ENCODE peak calls at places on chromosomes 16 and 17, in seven cellular contexts. Z is IMR-90, W is A549, V is transverse colon, H is HCT116, F is Peyer's patch, Y is esophagus muscularis mucosa. O is an unnamed sample. For H3K4me1, the result is how much of the 10 kb centered on the place peaks cover.

GRCh38 chr17:51456942-51457341 is 196.6 kb downstream of the UTP18 start:
- DNase-seq in Z (no peak), W (no peak), V (no peak), H (no peak), F (no peak), Y (no peak), O (no peak)

GRCh38 chr16:22770866-22771265 is 43.1 kb upstream of the HS3ST2 start:
- DNase-seq in Z (no peak), W (no peak), V (no peak), H (no peak), F (no peak), Y (no peak), O (no peak)

GRCh38 chr17:63760771-63761539 is 12.4 kb downstream of the CCDC47 start:
- DNase-seq in Z (peak), W (no peak), V (no peak), H (no peak), F (no peak), Y (no peak), O (no peak)

GRCh38 chr17:50501906-50502642 is 6.2 kb upstream of the MYCBPAP start:
- DNase-seq in Z (no peak), W (no peak), V (no peak), H (no peak), F (no peak), Y (no peak), O (no peak)

GRCh38 chr16:85612801-85613608 is at the start of gene GSE1:
- DNase-seq in Z (peak), W (peak), V (peak), H (peak), F (peak), Y (peak), O (no peak)

GRCh38 chr17:5843366-5844026 is 226.7 kb upstream of the WSCD1 start:
- DNase-seq in Z (no peak), W (no peak), V (no peak), H (no peak), F (peak), Y (peak), O (no peak)

GRCh38 chr17:50297407-50297865 is 23.2 kb downstream of the TMEM92 start:
- DNase-seq in Z (peak), W (peak), V (peak), H (peak), F (peak), Y (no peak), O (no peak)

GRCh38 chr17:61459434-61459809 is 7.2 kb downstream of the TBX4 start:
- DNase-seq in Z (no peak), W (no peak), V (no peak), H (no peak), F (no peak), Y (no peak), O (no peak)

GRCh38 chr16:1708768-1709180 is 2.8 kb downstream of the MAPK8IP3 start:
- DNase-seq in Z (peak), W (no peak), V (no peak), H (no peak), F (no peak), Y (no peak), O (no peak)

GRCh38 chr17:61048398-61049106 is 351.1 kb upstream of the TBX2 start:
- DNase-seq in Z (no peak), W (no peak), V (no peak), H (no peak), F (no peak), Y (no peak), O (no peak)

GRCh38 chr16:72705806-72706205 is 342.1 kb downstream of the ZFHX3 start:
- DNase-seq in Z (no peak), W (no peak), V (no peak), H (no peak), F (no peak), Y (no peak), O (no peak)

GRCh38 chr16:52497067-52497816 is 49.7 kb downstream of the TOX3 start:
- DNase-seq in Z (no peak), W (no peak), V (no peak), H (no peak), F (no peak), Y (no peak), O (no peak)

GRCh38 chr17:56908061-56908542 is 5.7 kb downstream of the TRIM25 start:
- DNase-seq in Z (no peak), W (no peak), V (peak), H (no peak), F (peak), Y (peak), O (no peak)

DNA sequence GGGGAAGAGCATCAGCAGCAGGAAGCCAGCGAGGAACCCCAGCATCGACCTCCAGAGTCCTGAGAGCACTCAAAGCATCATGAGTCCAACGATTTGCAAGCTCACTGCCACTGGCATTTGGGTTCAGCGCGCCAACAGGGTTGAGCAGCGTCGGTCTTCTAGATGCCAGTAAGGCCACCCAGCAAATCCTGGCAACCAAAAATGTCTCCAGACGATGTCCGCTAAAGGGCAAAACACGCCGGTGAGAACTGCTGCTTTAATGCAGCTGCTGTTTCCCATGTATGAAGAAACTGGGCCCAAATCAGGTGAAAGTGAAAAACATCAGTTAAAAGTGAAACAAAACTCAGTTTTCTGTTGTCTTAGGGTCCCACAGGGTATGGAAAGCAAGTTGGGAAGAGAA is 70.2 kb downstream of the ANKRD11 start:
- DNase-seq in Z (no peak), W (no peak), V (no peak), H (no peak), F (no peak), Y (no peak), O (no peak)
- TF ChIP-seq POLR2A in Z (no peak), W (no peak), V (no peak), H (no peak), F (no peak), Y (no peak), O (no peak)

GRCh38 chr16:56933266-56933619 is 1.3 kb downstream of the HERPUD1 start:
- DNase-seq in Z (no peak), W (no peak), V (no peak), H (no peak), F (no peak), Y (no peak), O (no peak)

GRCh38 chr16:56931253-56931768 is 631 bp upstream of the HERPUD1 start:
- DNase-seq in Z (no peak), W (no peak), V (peak), H (no peak), F (peak), Y (no peak), O (peak)

GRCh38 chr16:56931769-56932587 is at the start of gene HERPUD1:
- DNase-seq in Z (peak), W (peak), V (peak), H (peak), F (peak), Y (peak), O (peak)

GRCh38 chr16:56933828-56934598 is 2.1 kb downstream of the HERPUD1 start:
- DNase-seq in Z (no peak), W (no peak), V (no peak), H (no peak), F (no peak), Y (no peak), O (no peak)

GRCh38 chr16:56932588-56933265 is 785 bp downstream of the HERPUD1 start:
- DNase-seq in Z (peak), W (peak), V (peak), H (peak), F (peak), Y (peak), O (no peak)
- H3K4me1 ChIP-seq in Z (under half), W (under half), V (under half), H (under half), F (under half), Y (under half), O (half or more)

GRCh38 chr17:77212833-77213777 is 72.3 kb downstream of the SEC14L1 start:
- DNase-seq in Z (no peak), W (no peak), V (no peak), H (no peak), F (no peak), Y (no peak), O (no peak)

GRCh38 chr17:77215281-77215680 is 74.5 kb downstream of the SEC14L1 start:
- DNase-seq in Z (no peak), W (no peak), V (no peak), H (no peak), F (no peak), Y (no peak), O (no peak)

GRCh38 chr17:77213778-77214132 is 73.0 kb downstream of the SEC14L1 start:
- DNase-seq in Z (no peak), W (no peak), V (no peak), H (no peak), F (no peak), Y (no peak), O (no peak)

GRCh38 chr17:77214743-77215142 is 74.0 kb downstream of the SEC14L1 start:
- DNase-seq in Z (peak), W (peak), V (peak), H (peak), F (no peak), Y (no peak), O (no peak)

DNA sequence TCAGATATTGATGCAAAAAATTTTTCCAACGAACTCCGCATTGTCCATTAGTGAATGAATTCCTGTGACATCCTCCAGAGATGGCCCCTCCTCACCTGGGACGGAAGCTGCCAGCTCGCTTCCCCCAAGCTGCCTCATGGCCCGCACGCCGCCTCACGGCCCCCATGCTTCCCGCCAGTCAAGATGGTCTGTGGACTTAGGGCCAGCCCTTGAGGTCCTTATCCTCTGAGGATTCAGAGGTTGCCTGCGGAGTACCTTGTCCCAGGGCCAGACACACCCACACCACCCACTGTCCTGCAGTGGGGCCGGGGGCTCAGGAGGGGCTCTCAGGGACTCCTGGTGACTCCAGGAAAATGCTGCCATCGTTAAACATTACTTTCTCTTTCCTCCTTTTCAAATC is 73.6 kb downstream of the SEC14L1 start:
- DNase-seq in Z (no peak), W (no peak), V (no peak), H (no peak), F (no peak), Y (no peak), O (no peak)
- TF ChIP-seq POLR2A in Z (no peak), W (no peak), V (no peak), H (no peak), F (no peak), Y (no peak), O (no peak)

GRCh38 chr16:86927699-86928098 is 349.4 kb downstream of the FOXL1 start:
- DNase-seq in Z (no peak), W (no peak), V (no peak), H (no peak), F (no peak), Y (no peak), O (no peak)

GRCh38 chr16:86926695-86927094 is 348.3 kb downstream of the FOXL1 start:
- DNase-seq in Z (no peak), W (no peak), V (no peak), H (no peak), F (no peak), Y (no peak), O (no peak)

GRCh38 chr16:86924537-86924936 is 346.2 kb downstream of the FOXL1 start:
- DNase-seq in Z (peak), W (no peak), V (no peak), H (no peak), F (no peak), Y (no peak), O (no peak)

GRCh38 chr16:86925067-86925791 is 346.9 kb downstream of the FOXL1 start:
- DNase-seq in Z (peak), W (no peak), V (no peak), H (no peak), F (no peak), Y (no peak), O (no peak)

GRCh38 chr16:86926146-86926545 is 347.8 kb downstream of the FOXL1 start:
- DNase-seq in Z (no peak), W (no peak), V (no peak), H (no peak), F (no peak), Y (no peak), O (no peak)
- H3K4me1 ChIP-seq in Z (under half), W (under half), V (under half), H (under half), F (under half), Y (under half), O (under half)

GRCh38 chr17:81700353-81701287 is 2.5 kb upstream of the MRPL12 start:
- DNase-seq in Z (no peak), W (no peak), V (no peak), H (no peak), F (no peak), Y (no peak), O (no peak)
- TF ChIP-seq POLR2A in Z (no peak), W (no peak), V (no peak), H (no peak), F (no peak), Y (no peak), O (no peak)

DNA sequence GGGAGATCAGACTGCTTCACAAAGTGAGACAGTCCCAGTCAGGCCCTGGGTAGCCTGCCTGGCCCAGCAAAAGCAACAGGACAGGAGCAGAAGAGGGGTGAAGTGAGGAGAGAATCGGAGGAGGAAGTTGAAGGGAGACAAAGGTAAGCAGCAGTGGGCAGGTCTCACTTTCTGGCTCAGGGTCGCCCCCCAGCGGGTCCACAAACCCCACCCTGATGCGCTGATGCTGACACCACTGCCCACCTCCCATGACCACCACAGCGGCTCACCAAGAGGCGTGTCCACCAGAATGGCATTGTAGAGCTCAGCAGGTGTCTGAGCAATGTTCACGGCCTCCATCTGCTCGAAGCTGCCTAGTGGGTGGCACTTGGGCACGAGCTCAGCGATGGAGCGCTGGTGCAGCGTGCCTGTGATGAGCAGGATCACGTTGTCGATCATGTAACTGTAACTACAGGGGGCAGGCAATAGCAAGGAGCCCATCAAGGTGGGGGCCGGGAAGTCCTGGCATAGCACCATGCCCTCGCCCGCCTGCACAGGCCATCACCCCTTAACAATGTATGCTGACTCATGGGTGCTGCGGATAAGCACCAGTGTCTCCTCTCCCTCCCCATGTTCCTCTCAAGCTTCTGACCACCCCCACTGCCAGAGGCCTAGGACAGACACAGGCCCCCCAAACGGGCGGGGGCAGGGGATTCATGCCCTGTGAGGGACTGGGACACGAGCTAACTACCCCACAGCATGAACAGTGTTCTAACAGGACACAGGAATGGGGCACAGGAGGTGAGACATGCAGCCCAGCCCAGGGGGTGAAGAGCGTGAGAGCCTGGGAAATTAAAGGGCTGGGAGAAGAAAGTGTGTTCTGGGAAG is 13.6 kb downstream of the HSD11B2 start:
- DNase-seq in Z (no peak), W (no peak), V (no peak), H (no peak), F (no peak), Y (no peak), O (no peak)
- H3K4me1 ChIP-seq in Z (under half), W (under half), V (half or more), H (under half), F (under half), Y (half or more), O (half or more)

DNA sequence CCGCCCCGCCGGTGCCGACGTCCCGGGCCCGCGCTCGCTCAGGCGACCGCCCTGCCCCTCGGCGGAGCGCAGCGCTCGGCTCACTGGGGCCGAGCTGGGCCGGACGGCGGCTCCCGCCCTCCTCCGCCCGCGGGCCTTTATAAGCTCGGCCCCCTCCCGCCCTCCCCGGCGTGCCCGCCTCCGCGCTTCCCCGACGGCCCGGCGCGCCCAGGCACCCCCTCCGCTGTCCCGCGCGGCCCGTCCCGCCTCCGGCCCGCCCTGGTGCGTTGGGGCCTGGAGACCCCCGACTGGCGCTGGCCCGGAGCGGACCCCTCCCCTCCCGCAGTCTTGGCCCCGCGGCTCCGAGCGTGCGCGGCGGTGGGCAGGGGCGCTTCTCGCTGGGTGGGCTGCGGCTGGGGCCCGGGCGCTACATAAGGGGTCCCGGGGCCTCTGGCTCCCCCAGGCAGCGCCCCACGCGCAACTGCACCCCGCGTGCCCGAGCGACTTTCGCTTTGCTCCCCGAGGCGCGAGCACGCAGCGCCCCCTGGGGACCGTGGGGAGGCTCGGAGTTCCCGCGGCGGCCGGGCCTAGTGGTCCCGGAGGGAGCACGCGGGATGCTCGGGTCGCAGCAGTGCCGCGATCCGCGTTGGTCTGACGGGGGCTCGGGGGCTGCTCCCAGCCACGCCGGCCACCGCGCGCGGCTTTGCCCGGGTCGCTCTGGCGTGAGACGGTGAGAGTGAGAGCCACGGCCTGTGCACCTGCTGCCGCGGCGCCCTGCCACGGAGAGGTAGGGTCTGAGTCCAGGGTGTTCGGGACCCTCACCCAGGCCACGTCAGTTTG is at the start of gene PIEZO1:
- DNase-seq in Z (peak), W (peak), V (peak), H (no peak), F (peak), Y (no peak), O (no peak)
- TF ChIP-seq POLR2A in Z (peak), W (peak), V (peak), H (peak), F (peak), Y (peak), O (peak)

DNA sequence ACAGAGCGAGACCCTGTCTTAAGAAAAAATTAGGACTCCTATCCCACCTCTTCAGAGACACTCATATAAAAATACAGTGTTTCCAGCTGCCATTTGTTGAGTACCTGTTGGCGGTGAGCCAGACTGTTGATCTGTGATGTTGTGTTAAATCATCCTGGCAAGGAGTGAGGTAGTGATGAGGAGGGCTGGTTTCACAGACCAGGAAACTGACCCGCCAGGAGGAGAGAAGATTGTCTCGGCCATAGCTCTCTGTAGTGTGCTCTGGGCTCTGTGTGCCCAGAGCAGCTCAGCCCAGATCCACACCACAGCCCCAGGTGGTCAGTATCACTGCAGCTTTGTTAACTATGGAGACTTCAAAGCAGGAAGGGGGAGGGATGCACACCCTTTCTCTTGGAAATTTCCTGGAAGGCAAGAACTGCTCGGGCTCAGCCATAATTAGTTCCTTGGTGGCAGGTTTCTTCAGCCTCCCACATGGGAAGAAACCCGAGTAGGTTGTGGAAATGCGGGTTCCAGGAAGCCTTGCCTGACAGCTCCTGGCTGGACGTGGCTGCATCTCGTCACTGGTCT is 343.0 kb downstream of the SNX29 start:
- DNase-seq in Z (no peak), W (no peak), V (no peak), H (no peak), F (no peak), Y (no peak), O (no peak)
- H3K4me1 ChIP-seq in Z (under half), W (under half), V (under half), H (under half), F (under half), Y (under half), O (under half)

GRCh38 chr17:48546924-48547838 is 2.3 kb upstream of the HOXB2 start:
- DNase-seq in Z (peak), W (no peak), V (no peak), H (no peak), F (no peak), Y (no peak), O (no peak)
- TF ChIP-seq POLR2A in Z (no peak), W (no peak), V (no peak), H (no peak), F (no peak), Y (no peak), O (no peak)